ENCODE peak calls at places on chromosomes 5 and 9, in ten cellular contexts. X, B, Y, T, J, G, S, A, E and M are unnamed samples.

GRCh38 chr5:95216136-95216955 is 68.5 kb downstream of the MCTP1 start:
- DNase-seq in X (no peak), B (no peak), Y (no peak), T (no peak), J (no peak), G (no peak), S (no peak), A (no peak), E (no peak), M (no peak)

GRCh38 chr9:124868511-124869465 is 6.9 kb downstream of the ARPC5L start:
- DNase-seq in X (peak), B (peak), Y (peak), T (peak), J (peak), G (peak), S (no peak), A (peak), E (peak), M (peak)

GRCh38 chr5:95628933-95629332 is 9.0 kb downstream of the GPR150 start:
- DNase-seq in X (no peak), B (no peak), Y (no peak), T (no peak), J (no peak), G (no peak), S (no peak), A (no peak), E (no peak), M (no peak)

GRCh38 chr9:105054488-105054887 is 126.5 kb upstream of the ABCA1 start:
- DNase-seq in X (no peak), B (peak), Y (peak), T (no peak), J (peak), G (no peak), S (no peak), A (no peak), E (no peak), M (no peak)

GRCh38 chr9:104700306-104700705 is 6.0 kb downstream of the OR13D1 start:
- DNase-seq in X (no peak), B (no peak), Y (no peak), T (no peak), J (no peak), G (no peak), S (no peak), A (no peak), E (no peak), M (no peak)

GRCh38 chr5:126031989-126032716 is 391.1 kb upstream of the GRAMD2B start:
- DNase-seq in X (no peak), B (no peak), Y (no peak), T (no peak), J (peak), G (no peak), S (no peak), A (no peak), E (peak), M (no peak)

GRCh38 chr9:29647451-29647850 is 2074.2 kb upstream of the C9orf72 start:
- DNase-seq in X (no peak), B (no peak), Y (no peak), T (no peak), J (no peak), G (no peak), S (no peak), A (no peak), E (no peak), M (no peak)

GRCh38 chr9:89658401-89658800 is 53.6 kb downstream of the GADD45G start:
- DNase-seq in X (no peak), B (no peak), Y (no peak), T (no peak), J (no peak), G (peak), S (no peak), A (no peak), E (no peak), M (no peak)

GRCh38 chr5:141692919-141693848 is 11.2 kb upstream of the ARAP3 start:
- DNase-seq in X (no peak), B (no peak), Y (no peak), T (peak), J (peak), G (no peak), S (no peak), A (peak), E (no peak), M (no peak)

GRCh38 chr9:83707518-83707767 is 315 bp downstream of the UBQLN1 start:
- DNase-seq in X (no peak), B (no peak), Y (no peak), T (peak), J (no peak), G (no peak), S (peak), A (no peak), E (peak), M (no peak)

GRCh38 chr9:38619556-38620447 is 594 bp downstream of the ANKRD18A start:
- DNase-seq in X (no peak), B (peak), Y (peak), T (no peak), J (no peak), G (peak), S (no peak), A (no peak), E (no peak), M (no peak)

GRCh38 chr9:27258662-27259061 is 38.3 kb downstream of the EQTN start:
- DNase-seq in X (no peak), B (no peak), Y (no peak), T (no peak), J (no peak), G (no peak), S (no peak), A (no peak), E (no peak), M (no peak)

GRCh38 chr9:106954974-106955850 is 92.2 kb downstream of the ZNF462 start:
- DNase-seq in X (no peak), B (no peak), Y (no peak), T (no peak), J (no peak), G (no peak), S (no peak), A (no peak), E (no peak), M (no peak)

GRCh38 chr9:96232539-96233241 is 69.3 kb downstream of the HSD17B3 start:
- DNase-seq in X (peak), B (peak), Y (peak), T (peak), J (peak), G (no peak), S (no peak), A (peak), E (no peak), M (no peak)

GRCh38 chr5:178398856-178399722 is 166.5 kb upstream of the PHYKPL start:
- DNase-seq in X (no peak), B (no peak), Y (no peak), T (no peak), J (no peak), G (no peak), S (no peak), A (no peak), E (no peak), M (no peak)

GRCh38 chr9:114908104-114908621 is 22.2 kb downstream of the TNFSF8 start:
- DNase-seq in X (no peak), B (peak), Y (peak), T (peak), J (peak), G (no peak), S (no peak), A (no peak), E (no peak), M (no peak)

GRCh38 chr5:83653669-83654068 is 67.0 kb downstream of the HAPLN1 start:
- DNase-seq in X (peak), B (no peak), Y (no peak), T (no peak), J (no peak), G (no peak), S (no peak), A (no peak), E (no peak), M (no peak)

GRCh38 chr5:7754997-7755596 is 95.8 kb downstream of the CFAP90 start:
- DNase-seq in X (peak), B (peak), Y (peak), T (peak), J (peak), G (peak), S (no peak), A (peak), E (peak), M (peak)

GRCh38 chr9:16368425-16369087 is 501.9 kb downstream of the BNC2 start:
- DNase-seq in X (no peak), B (peak), Y (no peak), T (peak), J (peak), G (no peak), S (no peak), A (no peak), E (no peak), M (no peak)

GRCh38 chr9:37715991-37716505 is 37.6 kb upstream of the TRMT10B start:
- DNase-seq in X (no peak), B (no peak), Y (no peak), T (no peak), J (no peak), G (no peak), S (no peak), A (no peak), E (no peak), M (no peak)

GRCh38 chr5:54608423-54609085 is 91.0 kb downstream of the SNX18 start:
- DNase-seq in X (no peak), B (no peak), Y (no peak), T (no peak), J (peak), G (no peak), S (no peak), A (no peak), E (no peak), M (no peak)

GRCh38 chr5:58149750-58150149 is 310.1 kb downstream of the PLK2 start:
- DNase-seq in X (no peak), B (no peak), Y (no peak), T (no peak), J (no peak), G (no peak), S (no peak), A (no peak), E (no peak), M (no peak)

GRCh38 chr9:96646081-96646991 is 8.8 kb downstream of the PRXL2C start:
- DNase-seq in X (no peak), B (no peak), Y (no peak), T (no peak), J (peak), G (no peak), S (no peak), A (no peak), E (no peak), M (no peak)

GRCh38 chr9:137028281-137029057 is 432 bp upstream of the ABCA2 start:
- DNase-seq in X (no peak), B (peak), Y (peak), T (peak), J (peak), G (peak), S (no peak), A (peak), E (peak), M (peak)

GRCh38 chr9:113516840-113517577 is 53.5 kb downstream of the RGS3 start:
- DNase-seq in X (no peak), B (no peak), Y (no peak), T (no peak), J (peak), G (no peak), S (no peak), A (no peak), E (peak), M (peak)

GRCh38 chr9:132350861-132351315 is 3.9 kb downstream of the SETX start:
- DNase-seq in X (no peak), B (no peak), Y (no peak), T (no peak), J (peak), G (no peak), S (no peak), A (no peak), E (no peak), M (no peak)

GRCh38 chr5:30183736-30184135 is 1009.8 kb upstream of the CDH6 start:
- DNase-seq in X (no peak), B (no peak), Y (no peak), T (no peak), J (no peak), G (no peak), S (no peak), A (no peak), E (no peak), M (no peak)

GRCh38 chr9:16501726-16502125 is 368.7 kb downstream of the BNC2 start:
- DNase-seq in X (no peak), B (no peak), Y (no peak), T (no peak), J (peak), G (no peak), S (no peak), A (no peak), E (no peak), M (no peak)

GRCh38 chr5:5341531-5342292 is 80.8 kb upstream of the ICE1 start:
- DNase-seq in X (no peak), B (no peak), Y (no peak), T (no peak), J (no peak), G (no peak), S (no peak), A (no peak), E (no peak), M (no peak)

GRCh38 chr5:154756203-154756870 is 1.2 kb downstream of the LARP1 start:
- DNase-seq in X (peak), B (peak), Y (peak), T (peak), J (no peak), G (peak), S (no peak), A (peak), E (peak), M (no peak)

GRCh38 chr5:154755361-154756202 is at the start of gene LARP1:
- DNase-seq in X (no peak), B (peak), Y (no peak), T (peak), J (peak), G (peak), S (peak), A (peak), E (peak), M (no peak)

GRCh38 chr5:154754460-154755360 is 467 bp upstream of the LARP1 start:
- DNase-seq in X (peak), B (peak), Y (peak), T (peak), J (peak), G (peak), S (peak), A (peak), E (peak), M (peak)

GRCh38 chr5:154751854-154752253 is 3.3 kb upstream of the LARP1 start:
- DNase-seq in X (no peak), B (no peak), Y (no peak), T (no peak), J (no peak), G (no peak), S (no peak), A (no peak), E (no peak), M (no peak)

GRCh38 chr5:154753792-154754191 is 1.4 kb upstream of the LARP1 start:
- DNase-seq in X (peak), B (peak), Y (peak), T (no peak), J (peak), G (no peak), S (peak), A (no peak), E (peak), M (no peak)
- TF ChIP-seq POLR2A in X (peak), B (no peak), Y (no peak), T (no peak), J (peak), G (no peak), S (no peak), A (no peak), E (no peak), M (no peak)

DNA sequence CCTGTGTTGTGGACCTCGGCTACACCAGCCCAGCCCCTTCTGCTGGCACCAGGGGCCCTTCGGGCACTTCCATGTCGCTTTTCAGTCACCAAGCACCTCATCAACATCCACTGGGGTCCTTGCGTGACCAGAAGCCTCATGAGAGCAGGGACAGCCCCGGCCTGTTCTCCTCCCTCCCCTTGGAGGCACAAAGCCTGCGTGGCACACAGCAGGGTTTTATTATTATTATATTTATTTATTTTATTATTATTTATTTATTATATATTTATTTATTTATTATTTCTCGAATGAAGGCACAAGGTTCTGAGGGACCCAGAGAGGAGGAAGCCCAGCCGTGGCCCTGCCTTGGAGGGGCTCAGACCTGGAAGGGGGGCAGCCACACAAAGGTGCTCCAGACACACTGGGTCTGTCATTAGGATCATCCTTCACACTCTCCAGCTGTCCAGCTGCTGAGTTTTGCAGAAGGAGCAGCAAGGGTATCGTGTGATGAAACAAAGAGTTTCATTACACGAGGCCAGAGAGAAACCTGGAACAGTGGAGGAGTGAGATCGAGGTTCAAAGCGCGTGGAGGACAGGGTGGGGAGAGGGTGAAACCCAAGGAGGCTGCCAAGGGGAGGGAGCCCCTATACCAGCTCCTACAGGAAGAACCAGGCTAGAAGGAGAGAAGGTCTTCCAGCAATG is 5.2 kb downstream of the VAV2 start:
- DNase-seq in X (no peak), B (no peak), Y (no peak), T (no peak), J (no peak), G (peak), S (no peak), A (no peak), E (no peak), M (no peak)
- TF ChIP-seq POLR2A in X (no peak), B (no peak), Y (no peak), T (no peak), J (no peak), G (no peak), S (no peak), A (no peak), E (no peak), M (no peak)

GRCh38 chr5:171387970-171388815 is 544 bp downstream of the NPM1 start:
- DNase-seq in X (peak), B (peak), Y (peak), T (peak), J (peak), G (peak), S (peak), A (peak), E (peak), M (peak)
- TF ChIP-seq POLR2A in X (no peak), B (no peak), Y (no peak), T (no peak), J (peak), G (no peak), S (no peak), A (no peak), E (no peak), M (peak)

GRCh38 chr5:148471379-148471778 is 87.6 kb downstream of the FBXO38 start:
- DNase-seq in X (no peak), B (no peak), Y (no peak), T (no peak), J (peak), G (no peak), S (no peak), A (no peak), E (no peak), M (no peak)

GRCh38 chr5:148474025-148474511 is 90.3 kb downstream of the FBXO38 start:
- DNase-seq in X (no peak), B (no peak), Y (peak), T (no peak), J (peak), G (no peak), S (no peak), A (peak), E (no peak), M (no peak)

GRCh38 chr5:148467958-148468357 is 84.2 kb downstream of the FBXO38 start:
- DNase-seq in X (no peak), B (no peak), Y (peak), T (no peak), J (no peak), G (no peak), S (no peak), A (no peak), E (no peak), M (no peak)

GRCh38 chr5:148465381-148466290 is 81.9 kb downstream of the FBXO38 start:
- DNase-seq in X (no peak), B (no peak), Y (no peak), T (no peak), J (no peak), G (no peak), S (no peak), A (no peak), E (no peak), M (no peak)

GRCh38 chr5:148469446-148470062 is 85.8 kb downstream of the FBXO38 start:
- DNase-seq in X (no peak), B (no peak), Y (no peak), T (no peak), J (peak), G (no peak), S (no peak), A (no peak), E (no peak), M (no peak)
- TF ChIP-seq POLR2A in X (no peak), B (no peak), Y (no peak), T (no peak), J (no peak), G (no peak), S (no peak), A (no peak), E (no peak), M (no peak)

GRCh38 chr5:93626801-93627200 is 43.8 kb downstream of the NR2F1 start:
- DNase-seq in X (no peak), B (no peak), Y (no peak), T (no peak), J (no peak), G (no peak), S (no peak), A (no peak), E (no peak), M (no peak)

GRCh38 chr5:93620487-93621339 is 37.7 kb downstream of the NR2F1 start:
- DNase-seq in X (peak), B (peak), Y (peak), T (peak), J (peak), G (peak), S (no peak), A (no peak), E (peak), M (peak)

GRCh38 chr5:93622240-93622885 is 39.3 kb downstream of the NR2F1 start:
- DNase-seq in X (no peak), B (peak), Y (no peak), T (no peak), J (peak), G (no peak), S (no peak), A (no peak), E (no peak), M (no peak)

GRCh38 chr5:93623153-93623552 is 40.1 kb downstream of the NR2F1 start:
- DNase-seq in X (no peak), B (no peak), Y (no peak), T (no peak), J (no peak), G (no peak), S (no peak), A (no peak), E (no peak), M (no peak)

GRCh38 chr5:93621340-93621872 is 38.4 kb downstream of the NR2F1 start:
- DNase-seq in X (peak), B (peak), Y (peak), T (peak), J (peak), G (peak), S (no peak), A (no peak), E (peak), M (no peak)
- TF ChIP-seq POLR2A in X (peak), B (no peak), Y (peak), T (peak), J (peak), G (no peak), S (no peak), A (no peak), E (no peak), M (no peak)

DNA sequence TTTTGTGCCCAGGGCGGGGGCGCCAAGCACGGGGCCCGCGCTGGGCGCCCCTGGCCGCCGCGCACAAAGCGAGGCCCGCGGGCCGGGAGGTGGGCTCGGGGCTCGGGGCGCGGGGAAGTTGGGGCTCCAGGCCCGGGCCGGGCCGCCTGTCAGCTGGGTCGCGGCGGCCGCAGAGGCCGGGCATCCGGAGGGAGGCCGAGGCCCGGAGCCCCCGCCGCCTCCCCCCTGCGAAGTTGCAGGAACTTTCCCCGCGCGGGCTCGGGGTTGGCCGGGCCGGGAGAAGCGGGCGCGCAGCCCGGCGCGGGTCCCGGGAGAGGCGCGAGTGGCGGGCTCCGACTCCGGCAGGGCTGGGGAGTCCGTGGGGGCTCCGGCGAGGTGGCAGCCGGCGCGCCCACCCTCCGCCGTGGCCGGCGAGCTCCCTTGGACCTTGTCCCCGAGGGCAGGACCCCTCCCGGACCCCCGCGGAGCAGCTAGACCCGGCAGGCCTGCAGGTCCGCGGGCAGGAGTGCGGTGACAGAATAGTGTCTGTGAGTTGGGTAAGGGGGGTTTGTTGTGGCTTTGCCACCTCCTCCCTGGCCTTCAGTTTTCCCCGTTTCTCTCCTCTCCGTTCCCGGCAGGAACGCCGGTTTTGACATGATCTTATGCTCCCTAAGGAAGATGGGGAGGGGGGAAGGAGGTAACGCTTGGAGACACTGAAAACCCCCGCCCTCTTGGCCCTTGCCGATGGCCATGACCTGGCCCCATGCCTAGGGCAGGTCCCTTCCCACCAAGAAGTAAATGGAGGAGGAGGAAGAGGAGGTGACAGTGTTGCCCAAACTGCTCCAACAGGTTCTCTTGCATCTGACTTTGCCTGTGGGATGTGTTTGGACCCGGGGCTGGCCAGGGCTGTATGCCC is 908 bp downstream of the PHF2 start:
- DNase-seq in X (peak), B (no peak), Y (peak), T (peak), J (no peak), G (peak), S (no peak), A (peak), E (peak), M (peak)
- TF ChIP-seq POLR2A in X (no peak), B (no peak), Y (peak), T (no peak), J (no peak), G (no peak), S (no peak), A (no peak), E (no peak), M (no peak)